ENCODE peak calls at places on chromosomes 3 and 15, in nine cellular contexts. One of them, this sample, is unnamed.

GRCh38 chr3:143536817-143537535 is 311.3 kb downstream of the SLC9A9 start:
- DNase-seq in type B pancreatic cell: no peak
- DNase-seq in NCI-H1694: peak
- DNase-seq in globus pallidus: no peak
- DNase-seq in HEK293T: no peak
- DNase-seq in Ammon's horn: no peak
- DNase-seq in stimulated activated CD4-positive, alpha-beta T cell treated with anti-CD3 and anti-CD28 coated beads, Interleukin-4, amount 100 ng/mL, for 48 hours: no peak
- DNase-seq in activated CD8-positive, alpha-beta T cell treated with anti-CD3 and anti-CD28 coated beads for 36 hours: no peak
- DNase-seq in astrocyte of the hippocampus: peak
- DNase-seq in this sample: no peak

GRCh38 chr3:115657168-115657567 is 33.9 kb downstream of the GAP43 start:
- DNase-seq in type B pancreatic cell: no peak
- DNase-seq in NCI-H1694: no peak
- DNase-seq in globus pallidus: no peak
- DNase-seq in HEK293T: no peak
- DNase-seq in Ammon's horn: no peak
- DNase-seq in stimulated activated CD4-positive, alpha-beta T cell treated with anti-CD3 and anti-CD28 coated beads, Interleukin-4, amount 100 ng/mL, for 48 hours: no peak
- DNase-seq in activated CD8-positive, alpha-beta T cell treated with anti-CD3 and anti-CD28 coated beads for 36 hours: no peak
- DNase-seq in astrocyte of the hippocampus: no peak
- DNase-seq in this sample: no peak

GRCh38 chr15:91853501-91853967 is at the start of gene SLCO3A1:
- DNase-seq in type B pancreatic cell: no peak
- DNase-seq in NCI-H1694: no peak
- DNase-seq in globus pallidus: peak
- DNase-seq in HEK293T: peak
- DNase-seq in Ammon's horn: peak
- DNase-seq in stimulated activated CD4-positive, alpha-beta T cell treated with anti-CD3 and anti-CD28 coated beads, Interleukin-4, amount 100 ng/mL, for 48 hours: peak
- DNase-seq in activated CD8-positive, alpha-beta T cell treated with anti-CD3 and anti-CD28 coated beads for 36 hours: peak
- DNase-seq in astrocyte of the hippocampus: peak
- DNase-seq in this sample: peak

GRCh38 chr15:41417418-41417811 is 520 bp downstream of the RTF1 start:
- DNase-seq in type B pancreatic cell: no peak
- DNase-seq in NCI-H1694: no peak
- DNase-seq in globus pallidus: no peak
- DNase-seq in HEK293T: no peak
- DNase-seq in Ammon's horn: no peak
- DNase-seq in stimulated activated CD4-positive, alpha-beta T cell treated with anti-CD3 and anti-CD28 coated beads, Interleukin-4, amount 100 ng/mL, for 48 hours: peak
- DNase-seq in activated CD8-positive, alpha-beta T cell treated with anti-CD3 and anti-CD28 coated beads for 36 hours: peak
- DNase-seq in astrocyte of the hippocampus: peak
- DNase-seq in this sample: no peak

GRCh38 chr15:68442041-68442440 is 10.1 kb upstream of the ITGA11 start:
- DNase-seq in type B pancreatic cell: peak
- DNase-seq in NCI-H1694: no peak
- DNase-seq in globus pallidus: no peak
- DNase-seq in HEK293T: no peak
- DNase-seq in Ammon's horn: no peak
- DNase-seq in stimulated activated CD4-positive, alpha-beta T cell treated with anti-CD3 and anti-CD28 coated beads, Interleukin-4, amount 100 ng/mL, for 48 hours: no peak
- DNase-seq in activated CD8-positive, alpha-beta T cell treated with anti-CD3 and anti-CD28 coated beads for 36 hours: no peak
- DNase-seq in astrocyte of the hippocampus: no peak
- DNase-seq in this sample: no peak

GRCh38 chr3:190322604-190323240 is 476 bp upstream of the CLDN1 start:
- DNase-seq in type B pancreatic cell: no peak
- DNase-seq in NCI-H1694: no peak
- DNase-seq in globus pallidus: peak
- DNase-seq in HEK293T: no peak
- DNase-seq in Ammon's horn: no peak
- DNase-seq in stimulated activated CD4-positive, alpha-beta T cell treated with anti-CD3 and anti-CD28 coated beads, Interleukin-4, amount 100 ng/mL, for 48 hours: no peak
- DNase-seq in activated CD8-positive, alpha-beta T cell treated with anti-CD3 and anti-CD28 coated beads for 36 hours: no peak
- DNase-seq in astrocyte of the hippocampus: peak
- DNase-seq in this sample: no peak

GRCh38 chr3:101873619-101874018 is 24.3 kb downstream of the NFKBIZ start:
- DNase-seq in type B pancreatic cell: no peak
- DNase-seq in NCI-H1694: no peak
- DNase-seq in globus pallidus: no peak
- DNase-seq in HEK293T: no peak
- DNase-seq in Ammon's horn: no peak
- DNase-seq in stimulated activated CD4-positive, alpha-beta T cell treated with anti-CD3 and anti-CD28 coated beads, Interleukin-4, amount 100 ng/mL, for 48 hours: no peak
- DNase-seq in activated CD8-positive, alpha-beta T cell treated with anti-CD3 and anti-CD28 coated beads for 36 hours: no peak
- DNase-seq in astrocyte of the hippocampus: no peak
- DNase-seq in this sample: no peak

GRCh38 chr3:77159182-77159581 is 119.3 kb downstream of the ROBO2 start:
- DNase-seq in type B pancreatic cell: no peak
- DNase-seq in NCI-H1694: no peak
- DNase-seq in globus pallidus: no peak
- DNase-seq in HEK293T: peak
- DNase-seq in Ammon's horn: no peak
- DNase-seq in stimulated activated CD4-positive, alpha-beta T cell treated with anti-CD3 and anti-CD28 coated beads, Interleukin-4, amount 100 ng/mL, for 48 hours: no peak
- DNase-seq in activated CD8-positive, alpha-beta T cell treated with anti-CD3 and anti-CD28 coated beads for 36 hours: no peak
- DNase-seq in astrocyte of the hippocampus: no peak
- DNase-seq in this sample: no peak

GRCh38 chr15:79702621-79703020 is 194.2 kb downstream of the MTHFS start:
- DNase-seq in type B pancreatic cell: no peak
- DNase-seq in NCI-H1694: no peak
- DNase-seq in globus pallidus: no peak
- DNase-seq in HEK293T: no peak
- DNase-seq in Ammon's horn: no peak
- DNase-seq in stimulated activated CD4-positive, alpha-beta T cell treated with anti-CD3 and anti-CD28 coated beads, Interleukin-4, amount 100 ng/mL, for 48 hours: no peak
- DNase-seq in activated CD8-positive, alpha-beta T cell treated with anti-CD3 and anti-CD28 coated beads for 36 hours: no peak
- DNase-seq in astrocyte of the hippocampus: peak
- DNase-seq in this sample: no peak

GRCh38 chr3:133991209-133991608 is 38.5 kb downstream of the SLCO2A1 start:
- DNase-seq in type B pancreatic cell: no peak
- DNase-seq in NCI-H1694: no peak
- DNase-seq in globus pallidus: no peak
- DNase-seq in HEK293T: no peak
- DNase-seq in Ammon's horn: no peak
- DNase-seq in stimulated activated CD4-positive, alpha-beta T cell treated with anti-CD3 and anti-CD28 coated beads, Interleukin-4, amount 100 ng/mL, for 48 hours: no peak
- DNase-seq in activated CD8-positive, alpha-beta T cell treated with anti-CD3 and anti-CD28 coated beads for 36 hours: no peak
- DNase-seq in astrocyte of the hippocampus: no peak
- DNase-seq in this sample: no peak

GRCh38 chr15:64596701-64597468 is 136.5 kb downstream of the ZNF609 start:
- DNase-seq in type B pancreatic cell: no peak
- DNase-seq in NCI-H1694: peak
- DNase-seq in globus pallidus: peak
- DNase-seq in HEK293T: peak
- DNase-seq in Ammon's horn: peak
- DNase-seq in stimulated activated CD4-positive, alpha-beta T cell treated with anti-CD3 and anti-CD28 coated beads, Interleukin-4, amount 100 ng/mL, for 48 hours: no peak
- DNase-seq in activated CD8-positive, alpha-beta T cell treated with anti-CD3 and anti-CD28 coated beads for 36 hours: peak
- DNase-seq in astrocyte of the hippocampus: peak
- DNase-seq in this sample: no peak

GRCh38 chr15:66996099-66996498 is 69.3 kb upstream of the SMAD3 start:
- DNase-seq in type B pancreatic cell: no peak
- DNase-seq in NCI-H1694: no peak
- DNase-seq in globus pallidus: no peak
- DNase-seq in HEK293T: no peak
- DNase-seq in Ammon's horn: no peak
- DNase-seq in stimulated activated CD4-positive, alpha-beta T cell treated with anti-CD3 and anti-CD28 coated beads, Interleukin-4, amount 100 ng/mL, for 48 hours: no peak
- DNase-seq in activated CD8-positive, alpha-beta T cell treated with anti-CD3 and anti-CD28 coated beads for 36 hours: no peak
- DNase-seq in astrocyte of the hippocampus: no peak
- DNase-seq in this sample: no peak